ENCODE peak calls at places on chromosome 10, in six cellular contexts. H is glutamatergic neuron, G is BE2C, X is HFFc6, S is fibroblast of mammary gland, K is gastrocnemius medialis. R is an unnamed sample.

GRCh38 chr10:97333601-97334369 is 744 bp downstream of the FRAT2 start:
- DNase-seq in X (peak), K (peak), G (peak), S (peak), H (peak), R (peak)

GRCh38 chr10:116688241-116688711 is 54.1 kb downstream of the HSPA12A start:
- DNase-seq in S (peak), X (peak), G (no peak), K (no peak), H (no peak), R (no peak)

GRCh38 chr10:82874671-82875070 is 999.7 kb downstream of the NRG3 start:
- DNase-seq in S (peak), H (no peak), K (no peak), G (no peak), X (peak), R (no peak)

GRCh38 chr10:10847313-10847712 is 170.4 kb upstream of the CELF2 start:
- DNase-seq in X (no peak), H (no peak), S (no peak), K (no peak), G (no peak), R (no peak)

GRCh38 chr10:24541239-24541753 is 182.4 kb downstream of the ARHGAP21 start:
- DNase-seq in H (no peak), X (no peak), G (no peak), K (no peak), S (no peak), R (no peak)

GRCh38 chr10:73758704-73759511 is 14.7 kb downstream of the SEC24C start:
- DNase-seq in X (no peak), G (no peak), S (no peak), K (no peak), H (no peak), R (no peak)

GRCh38 chr10:61944445-61945123 is 43.1 kb downstream of the ARID5B start:
- DNase-seq in H (no peak), X (no peak), S (no peak), G (no peak), K (no peak), R (no peak)

GRCh38 chr10:97463363-97464132 is 17.6 kb downstream of the ZDHHC16 start:
- DNase-seq in S (peak), X (peak), K (peak), G (peak), H (peak), R (peak)

GRCh38 chr10:20622522-20623270 is 274.4 kb downstream of the NEBL start:
- DNase-seq in G (no peak), K (no peak), H (no peak), X (no peak), S (peak), R (no peak)

GRCh38 chr10:119401671-119402395 is 140.7 kb downstream of the RGS10 start:
- DNase-seq in K (peak), X (peak), S (peak), G (no peak), H (no peak), R (no peak)

GRCh38 chr10:10792681-10793080 is 225.0 kb upstream of the CELF2 start:
- DNase-seq in X (peak), H (no peak), K (no peak), S (peak), G (no peak), R (no peak)

GRCh38 chr10:124701881-124702656 is 42.1 kb downstream of the FAM53B start:
- DNase-seq in G (no peak), S (peak), H (no peak), K (peak), X (no peak), R (no peak)

GRCh38 chr10:2760736-2761135 is 306.6 kb upstream of the PFKP start:
- DNase-seq in X (no peak), H (no peak), G (no peak), S (no peak), K (no peak), R (no peak)

GRCh38 chr10:129744134-129744895 is 219.8 kb downstream of the EBF3 start:
- DNase-seq in H (no peak), K (no peak), X (no peak), S (no peak), G (no peak), R (no peak)

GRCh38 chr10:79104264-79104954 is 35.6 kb downstream of the ZMIZ1 start:
- DNase-seq in S (peak), G (no peak), H (no peak), X (peak), K (no peak), R (no peak)

GRCh38 chr10:88116491-88116890 is 253.1 kb downstream of the PTEN start:
- DNase-seq in G (no peak), K (no peak), X (peak), S (peak), H (no peak), R (no peak)

GRCh38 chr10:88118769-88119559 is 255.5 kb downstream of the PTEN start:
- DNase-seq in H (no peak), S (no peak), G (no peak), X (no peak), K (no peak), R (no peak)

GRCh38 chr10:88117227-88117626 is 253.8 kb downstream of the PTEN start:
- DNase-seq in K (no peak), H (no peak), X (no peak), S (no peak), G (no peak), R (no peak)

GRCh38 chr10:88120075-88120474 is 256.6 kb downstream of the PTEN start:
- DNase-seq in X (no peak), S (no peak), K (no peak), H (no peak), G (no peak), R (no peak)

DNA sequence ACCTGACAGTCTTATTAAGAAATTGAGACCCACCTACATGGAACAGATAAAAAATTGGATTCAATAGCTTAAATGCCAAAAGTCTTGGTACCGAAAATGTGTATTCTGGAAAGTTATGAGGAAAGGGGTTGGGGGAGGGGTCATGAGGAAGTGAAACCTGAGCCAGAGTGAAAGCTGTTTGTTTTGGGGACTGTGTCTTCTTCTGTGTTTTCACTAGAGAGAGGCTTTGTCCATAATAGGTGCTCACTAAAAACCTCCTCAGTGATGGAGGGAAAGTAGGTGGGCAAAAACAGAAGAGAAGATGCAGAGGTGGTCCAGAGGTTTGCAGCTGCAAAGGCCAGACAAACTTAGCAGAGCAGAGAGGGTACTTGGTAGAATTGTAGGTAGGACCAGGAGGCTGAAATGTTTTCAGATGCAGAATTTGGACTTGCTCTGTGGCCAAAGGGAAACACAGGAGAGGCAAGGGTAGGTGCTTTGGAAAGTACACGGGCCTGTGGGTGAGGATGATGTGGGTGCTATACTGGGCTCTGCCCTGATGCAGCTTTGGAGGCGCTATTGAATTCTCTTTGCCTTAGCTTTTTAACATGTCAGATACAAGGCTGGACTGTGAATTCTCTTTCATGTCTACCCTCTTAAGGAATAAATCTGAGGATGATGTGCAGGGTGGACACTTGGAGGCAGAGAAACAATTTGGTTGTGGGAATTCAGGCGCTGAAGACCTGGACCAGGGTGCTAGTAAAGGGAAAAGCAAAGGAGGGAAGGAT is 254.6 kb downstream of the PTEN start:
- DNase-seq in G (peak), S (no peak), K (no peak), H (no peak), X (no peak), R (no peak)
- TF ChIP-seq CTCF in G (peak), S (peak), K (no peak), H (no peak), X (peak), R (peak)

GRCh38 chr10:114115661-114116060 is 58.3 kb downstream of the CCDC186 start:
- DNase-seq in S (no peak), G (no peak), H (no peak), X (no peak), K (no peak), R (no peak)

DNA sequence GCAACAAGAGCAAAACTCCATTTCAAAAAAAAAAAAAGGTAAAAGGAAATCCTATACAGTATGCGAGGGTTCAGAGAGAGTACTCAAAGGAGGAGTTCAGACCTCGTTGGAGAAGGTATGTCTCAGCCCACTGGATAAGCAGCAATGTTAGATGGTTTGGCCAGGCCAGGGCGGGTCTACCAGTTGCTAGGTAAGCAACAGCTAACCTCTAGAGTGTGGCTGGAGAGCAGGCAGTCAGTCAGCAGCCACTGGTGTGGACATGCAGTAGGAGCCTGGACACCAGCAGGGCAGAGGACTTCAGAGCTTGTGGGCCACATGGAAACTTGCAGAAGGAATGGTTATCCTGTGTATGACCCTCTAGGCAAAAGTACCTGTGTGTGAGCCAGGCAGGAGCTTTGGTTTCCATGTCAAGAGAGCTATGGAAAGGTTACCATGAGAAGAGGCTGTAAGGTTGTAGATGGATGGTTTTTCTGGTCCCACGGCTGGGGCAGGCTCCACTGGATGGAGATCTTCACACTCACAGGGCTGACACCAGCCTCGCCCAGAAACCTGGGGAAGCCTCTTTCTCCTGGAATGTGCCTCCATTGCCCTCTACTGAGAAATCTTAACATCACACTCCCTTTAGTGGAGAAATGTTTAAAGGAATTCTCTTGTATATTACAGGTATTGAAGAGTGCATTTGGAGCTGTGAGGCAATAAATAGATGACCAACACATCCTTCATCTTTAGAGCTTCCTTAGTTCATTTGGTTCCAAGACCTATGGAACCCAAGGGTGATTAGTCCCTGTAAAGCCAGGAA is 63.6 kb downstream of the CCDC186 start:
- DNase-seq in G (no peak), S (peak), K (no peak), H (no peak), X (peak), R (no peak)
- TF ChIP-seq CTCF in G (peak), S (no peak), K (no peak), H (no peak), X (peak), R (peak)

GRCh38 chr10:57593983-57594573 is 673.6 kb downstream of the IPMK start:
- DNase-seq in K (no peak), X (no peak), H (no peak), G (no peak), S (no peak), R (no peak)
- TF ChIP-seq CTCF in K (no peak), X (peak), H (no peak), G (no peak), S (peak), R (peak)

GRCh38 chr10:114437456-114438292 is 33.4 kb upstream of the AFAP1L2 start:
- DNase-seq in H (no peak), S (peak), G (no peak), X (peak), K (no peak), R (no peak)
- TF ChIP-seq CTCF in H (peak), S (peak), G (peak), X (peak), K (peak), R (peak)

DNA sequence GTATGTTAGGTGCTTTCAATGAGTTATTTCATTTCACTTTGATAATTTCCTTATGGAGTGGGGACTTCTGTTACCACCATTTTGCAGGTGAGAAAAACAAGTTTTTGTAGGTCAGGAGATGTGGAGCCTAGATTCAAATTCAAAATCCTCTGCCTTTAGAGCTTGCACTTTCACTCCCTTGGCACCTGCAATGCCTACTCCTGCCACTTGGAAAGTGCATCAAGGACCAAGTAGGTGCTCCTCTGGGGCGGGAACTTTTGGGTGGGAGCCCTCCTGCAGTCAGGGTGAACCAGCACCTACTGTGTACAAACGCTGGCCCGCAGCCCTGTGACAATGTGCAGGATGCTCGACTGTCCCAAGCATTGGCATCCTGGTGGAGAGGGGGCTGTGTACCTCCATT is 199.0 kb downstream of the EMX2 start:
- DNase-seq in G (no peak), X (no peak), K (no peak), H (no peak), S (no peak), R (no peak)
- TF ChIP-seq CTCF in G (peak), X (peak), K (no peak), H (peak), S (no peak), R (peak)

GRCh38 chr10:77431980-77432379 is 205.6 kb downstream of the KCNMA1 start:
- DNase-seq in K (no peak), X (no peak), S (no peak), G (no peak), H (no peak), R (no peak)

GRCh38 chr10:77431209-77431611 is 206.4 kb downstream of the KCNMA1 start:
- DNase-seq in G (no peak), K (no peak), S (no peak), X (no peak), H (no peak), R (no peak)

GRCh38 chr10:77430530-77430929 is 207.1 kb downstream of the KCNMA1 start:
- DNase-seq in X (no peak), H (no peak), K (no peak), S (no peak), G (no peak), R (no peak)

GRCh38 chr10:77432398-77432797 is 205.2 kb downstream of the KCNMA1 start:
- DNase-seq in S (no peak), X (no peak), G (no peak), H (no peak), K (no peak), R (no peak)

GRCh38 chr10:77428776-77429395 is 208.7 kb downstream of the KCNMA1 start:
- DNase-seq in S (peak), G (peak), K (peak), X (peak), H (peak), R (peak)
- TF ChIP-seq CTCF in S (peak), G (peak), K (peak), X (peak), H (peak), R (peak)

GRCh38 chr10:51960494-51960895 is 261.1 kb upstream of the CSTF2T start:
- DNase-seq in H (no peak), G (no peak), X (peak), S (peak), K (no peak), R (no peak)
- TF ChIP-seq CTCF in H (peak), G (peak), X (peak), S (peak), K (peak), R (peak)

R was measured in neural crest cell.